ENCODE peak calls at places on chromosomes 6 and 20, in five cellular contexts. T, L, U, S and Q are unnamed samples.

GRCh38 chr6:106501836-106502447 is 127.4 kb downstream of the RTN4IP1 start:
- DNase-seq in T (no peak), L (no peak), U (no peak), S (no peak), Q (no peak)

GRCh38 chr20:44714102-44714700 is 968 bp upstream of the CCN5 start:
- DNase-seq in T (no peak), L (no peak), U (no peak), S (peak; percentile 83), Q (no peak)

GRCh38 chr6:16059496-16059895 is 69.4 kb upstream of the MYLIP start:
- DNase-seq in T (no peak), L (no peak), U (no peak), S (no peak), Q (no peak)

GRCh38 chr6:26311385-26312095 is 53.5 kb upstream of the BTN3A2 start:
- DNase-seq in T (no peak), L (peak; percentile 54), U (peak; percentile 63), S (no peak), Q (peak; percentile 40)

GRCh38 chr6:136609878-136610706 is 59.9 kb upstream of the MAP7 start:
- DNase-seq in T (peak; percentile 83), L (peak; percentile 26), U (peak; percentile 78), S (peak; percentile 61), Q (peak; percentile 67)

GRCh38 chr6:27866370-27867050 is 45.7 kb downstream of the OR2B2 start:
- DNase-seq in T (no peak), L (no peak), U (no peak), S (no peak), Q (no peak)

GRCh38 chr6:143074670-143075318 is 14.1 kb downstream of the AIG1 start:
- DNase-seq in T (no peak), L (no peak), U (no peak), S (no peak), Q (no peak)

GRCh38 chr6:122778334-122778733 is 1.2 kb upstream of the FABP7 start:
- DNase-seq in T (no peak), L (no peak), U (no peak), S (no peak), Q (no peak)

GRCh38 chr6:80126657-80127350 is 20.3 kb downstream of the BCKDHB start:
- DNase-seq in T (no peak), L (no peak), U (no peak), S (no peak), Q (no peak)

GRCh38 chr20:37226889-37227288 is 34.7 kb downstream of the GHRH start:
- DNase-seq in T (no peak), L (peak; percentile 25), U (peak; percentile 39), S (peak; percentile 60), Q (no peak)

GRCh38 chr6:46491789-46492547 is 719 bp upstream of the RCAN2 start:
- DNase-seq in T (peak; percentile 14), L (peak; percentile 58), U (peak; percentile 50), S (peak; percentile 77), Q (peak; percentile 38)

GRCh38 chr6:27238010-27238983 is 9.2 kb upstream of the PRSS16 start:
- DNase-seq in T (no peak), L (no peak), U (no peak), S (no peak), Q (no peak)

GRCh38 chr6:8499540-8499939 is 64.2 kb upstream of the SLC35B3 start:
- DNase-seq in T (no peak), L (no peak), U (no peak), S (no peak), Q (no peak)

GRCh38 chr6:56690519-56691200 is 48.0 kb upstream of the DST start:
- DNase-seq in T (no peak), L (no peak), U (no peak), S (no peak), Q (no peak)

GRCh38 chr6:56708810-56709597 is 66.3 kb upstream of the DST start:
- DNase-seq in T (no peak), L (no peak), U (no peak), S (no peak), Q (no peak)

GRCh38 chr6:20678831-20679352 is 144.6 kb downstream of the CDKAL1 start:
- DNase-seq in T (no peak), L (no peak), U (no peak), S (no peak), Q (no peak)

GRCh38 chr6:111566873-111567517 is 38.7 kb downstream of the TRAF3IP2 start:
- DNase-seq in T (no peak), L (no peak), U (no peak), S (no peak), Q (no peak)

GRCh38 chr6:140541288-140541687 is 1166.8 kb upstream of the CITED2 start:
- DNase-seq in T (no peak), L (no peak), U (no peak), S (no peak), Q (no peak)

GRCh38 chr6:39389372-39389767 is 66.9 kb upstream of the KCNK16 start:
- DNase-seq in T (peak; percentile 4), L (no peak), U (no peak), S (no peak), Q (no peak)

GRCh38 chr20:46552460-46553420 is 2.3 kb upstream of the OCSTAMP start:
- DNase-seq in T (no peak), L (no peak), U (no peak), S (no peak), Q (no peak)

GRCh38 chr6:170283212-170284081 is 7.4 kb downstream of the DLL1 start:
- DNase-seq in T (no peak), L (no peak), U (peak; percentile 24), S (no peak), Q (no peak)

GRCh38 chr6:52514514-52514913 is 62.3 kb downstream of the TRAM2 start:
- DNase-seq in T (no peak), L (no peak), U (peak; percentile 77), S (peak; percentile 67), Q (no peak)

GRCh38 chr20:50308513-50309279 is 118.1 kb downstream of the CEBPB start:
- DNase-seq in T (peak; percentile 90), L (peak; percentile 59), U (peak; percentile 97), S (peak; percentile 97), Q (peak; percentile 97)

GRCh38 chr20:18254615-18255014 is 33.7 kb upstream of the ZNF133 start:
- DNase-seq in T (no peak), L (no peak), U (no peak), S (no peak), Q (no peak)
- TF ChIP-seq POLR2A in T (no peak), L (no peak), U (no peak), S (no peak), Q (no peak)

GRCh38 chr6:153150767-153151440 is 19.8 kb upstream of the RGS17 start:
- DNase-seq in T (no peak), L (no peak), U (no peak), S (no peak), Q (no peak)
- H3K4me3 ChIP-seq in T (no peak overlapping the region), L (no peak overlapping the region), U (no peak overlapping the region), S (no peak overlapping the region), Q (no peak overlapping the region)

DNA sequence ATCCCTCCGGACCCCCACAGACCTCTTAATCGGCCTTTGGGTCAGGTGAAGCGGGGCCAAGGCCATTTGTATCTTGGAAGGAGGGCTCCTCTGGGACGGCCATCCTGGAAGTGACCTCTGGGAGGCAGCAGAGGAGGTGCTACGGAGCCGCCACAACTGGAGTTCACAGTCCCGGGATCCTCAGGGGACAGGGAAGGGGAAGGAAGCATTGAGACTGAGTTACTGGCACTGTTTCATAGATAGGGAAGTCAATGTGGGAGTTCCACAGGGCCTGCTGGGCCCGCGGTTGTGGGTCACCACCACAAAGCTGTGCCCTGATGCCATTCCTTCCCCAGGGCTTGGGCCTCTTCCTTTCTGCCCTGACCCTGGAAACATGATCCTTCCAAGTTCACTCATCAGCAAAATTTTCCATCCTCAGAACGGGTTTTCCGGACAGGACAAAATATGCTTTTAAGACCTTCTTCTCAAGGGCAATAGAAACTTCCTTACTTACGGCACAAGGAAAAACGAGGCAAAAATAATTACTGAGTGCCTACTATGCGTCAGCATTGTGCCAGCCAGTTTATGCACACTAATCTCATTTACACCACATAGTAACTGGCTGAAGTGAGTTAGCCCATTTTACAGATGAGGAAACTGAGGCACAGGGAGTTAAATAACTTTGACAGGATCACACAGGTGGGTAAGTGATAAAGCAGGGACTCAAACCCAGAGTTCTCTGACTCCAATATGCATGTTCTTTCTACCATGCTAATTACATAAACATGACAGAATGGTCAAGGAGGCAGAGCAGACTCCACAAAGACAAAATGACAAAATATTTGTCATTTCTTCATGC is 143.8 kb downstream of the UNC5CL start:
- DNase-seq in T (peak; percentile 50), L (peak; percentile 72), U (peak; percentile 57), S (peak; percentile 73), Q (peak; percentile 76)
- TF ChIP-seq CTCF in T (peak; percentile 64), L (peak; percentile 79), U (peak; percentile 20), S (peak; percentile 67), Q (peak; percentile 62)

GRCh38 chr6:115362234-115362633 is 698.5 kb downstream of the FRK start:
- DNase-seq in T (no peak), L (no peak), U (no peak), S (no peak), Q (no peak)
- TF ChIP-seq POLR2A in T (no peak), L (no peak), U (no peak), S (no peak), Q (no peak)

GRCh38 chr6:4220619-4221018 is 85.2 kb upstream of the ECI2 start:
- DNase-seq in T (no peak), L (no peak), U (no peak), S (no peak), Q (no peak)
- H3K4me3 ChIP-seq in T (no peak overlapping the region), L (no peak overlapping the region), U (no peak overlapping the region), S (no peak overlapping the region), Q (no peak overlapping the region)

GRCh38 chr20:41352106-41352505 is 11.5 kb downstream of the LPIN3 start:
- DNase-seq in T (peak; percentile 36), L (no peak), U (no peak), S (no peak), Q (no peak)
- TF ChIP-seq CTCF in T (no peak), L (no peak), U (no peak), S (no peak), Q (no peak)

GRCh38 chr6:41735427-41736206 is at the start of gene TFEB:
- DNase-seq in T (peak; percentile 77), L (peak; percentile 95), U (peak; percentile 95), S (peak; percentile 96), Q (peak; percentile 92)

GRCh38 chr6:41732601-41733348 is 2.6 kb downstream of the TFEB start:
- DNase-seq in T (no peak), L (no peak), U (no peak), S (peak; percentile 25), Q (no peak)

GRCh38 chr6:41733349-41733706 is 2.1 kb downstream of the TFEB start:
- DNase-seq in T (no peak), L (no peak), U (no peak), S (no peak), Q (no peak)

GRCh38 chr6:41734666-41735426 is 562 bp downstream of the TFEB start:
- DNase-seq in T (peak; percentile 69), L (peak; percentile 66), U (peak; percentile 80), S (peak; percentile 87), Q (peak; percentile 75)

GRCh38 chr6:41733707-41734665 is 1.4 kb downstream of the TFEB start:
- DNase-seq in T (peak; percentile 85), L (peak; percentile 54), U (peak; percentile 71), S (peak; percentile 79), Q (peak; percentile 80)
- TF ChIP-seq POLR2A in T (peak; percentile 8), L (peak; percentile 34), U (peak; percentile 41), S (peak; percentile 44), Q (peak; percentile 39)